ENCODE peak calls at places on chromosomes 7 and 10, in four cellular contexts. K is CD8-positive, alpha-beta memory T cell; O is psoas muscle; Z is esophagus muscularis mucosa. L is an unnamed sample.

GRCh38 chr10:119135517-119135890 is 30.0 kb downstream of the SFXN4 start:
- DNase-seq in K (no peak), O (no peak), Z (no peak), L (peak)

GRCh38 chr10:110304394-110304779 is 333 bp downstream of the SMNDC1 start:
- DNase-seq in K (no peak), O (no peak), Z (no peak), L (no peak)

GRCh38 chr7:124896001-124896400 is 33.6 kb downstream of the POT1 start:
- DNase-seq in K (no peak), O (no peak), Z (no peak), L (no peak)

GRCh38 chr10:124231188-124232135 is 138.1 kb upstream of the CHST15 start:
- DNase-seq in K (peak), O (no peak), Z (no peak), L (no peak)

GRCh38 chr7:4015371-4015770 is 666.7 kb upstream of the FOXK1 start:
- DNase-seq in K (no peak), O (no peak), Z (no peak), L (no peak)

GRCh38 chr7:56062382-56062781 is 1.7 kb upstream of the SUMF2 start:
- DNase-seq in K (no peak), O (no peak), Z (no peak), L (no peak)

GRCh38 chr7:330554-331230 is 40.7 kb downstream of the FOXL3 start:
- DNase-seq in K (no peak), O (peak), Z (no peak), L (no peak)

GRCh38 chr7:27933691-27934565 is 194.0 kb downstream of the TAX1BP1 start:
- DNase-seq in K (no peak), O (no peak), Z (no peak), L (no peak)

GRCh38 chr10:97737770-97738265 is 890 bp downstream of the ZFYVE27 start:
- DNase-seq in K (no peak), O (no peak), Z (no peak), L (no peak)

GRCh38 chr10:97736403-97736901 is 476 bp upstream of the ZFYVE27 start:
- DNase-seq in K (no peak), O (no peak), Z (no peak), L (no peak)

GRCh38 chr10:97740613-97741012 is 3.7 kb downstream of the ZFYVE27 start:
- DNase-seq in K (no peak), O (no peak), Z (no peak), L (no peak)

GRCh38 chr10:97736902-97737769 is at the start of gene ZFYVE27:
- DNase-seq in K (peak), O (peak), Z (peak), L (peak)

GRCh38 chr10:97738616-97739015 is 1.7 kb downstream of the ZFYVE27 start:
- DNase-seq in K (no peak), O (no peak), Z (no peak), L (no peak)
- H3K4me3 ChIP-seq in K (no peak), O (peak), Z (no peak), L (no peak)

GRCh38 chr10:103661198-103661950 is 167.9 kb downstream of the NEURL1 start:
- DNase-seq in K (peak), O (peak), Z (peak), L (no peak)

GRCh38 chr10:103660364-103661197 is 167.1 kb downstream of the NEURL1 start:
- DNase-seq in K (peak), O (peak), Z (no peak), L (no peak)

GRCh38 chr10:103661951-103662405 is 168.5 kb downstream of the NEURL1 start:
- DNase-seq in K (no peak), O (no peak), Z (no peak), L (no peak)

GRCh38 chr10:103658049-103658577 is 164.6 kb downstream of the NEURL1 start:
- DNase-seq in K (no peak), O (no peak), Z (no peak), L (no peak)

DNA sequence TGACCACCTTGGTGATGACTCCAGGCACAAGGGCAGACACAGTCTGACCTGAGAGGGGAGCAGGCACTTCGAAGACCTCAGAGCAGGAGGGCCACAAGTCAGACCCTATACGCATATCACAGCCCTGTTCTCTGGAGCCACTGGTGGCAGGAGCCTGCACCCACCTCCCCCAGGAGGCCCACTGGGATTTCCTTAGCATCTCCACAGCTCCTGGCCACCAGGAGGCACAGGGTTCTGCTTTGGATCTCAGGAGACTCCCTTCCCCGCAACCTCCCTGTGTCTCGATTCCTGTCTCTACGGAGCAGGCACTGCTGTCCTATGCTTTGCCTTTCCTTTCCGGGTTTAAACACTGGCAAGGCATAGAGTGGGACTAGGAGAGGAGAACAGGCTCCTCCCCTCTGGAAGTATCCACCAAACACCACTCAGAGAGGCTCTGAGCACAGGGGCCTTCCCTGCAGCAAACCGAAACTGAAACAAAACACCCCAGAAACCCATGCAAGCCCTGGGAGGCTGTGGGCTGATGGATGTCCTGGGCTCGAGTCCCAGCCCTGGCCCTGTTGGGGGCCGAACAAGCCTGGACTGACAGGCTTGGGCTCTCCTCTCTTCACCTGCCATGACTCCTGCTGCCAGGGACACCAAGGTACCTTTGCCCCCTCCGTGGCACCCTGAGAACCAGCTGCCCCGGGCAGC is 166.3 kb downstream of the NEURL1 start:
- DNase-seq in K (peak), O (no peak), Z (no peak), L (no peak)
- H3K4me3 ChIP-seq in K (peak), O (peak), Z (peak), L (peak)

DNA sequence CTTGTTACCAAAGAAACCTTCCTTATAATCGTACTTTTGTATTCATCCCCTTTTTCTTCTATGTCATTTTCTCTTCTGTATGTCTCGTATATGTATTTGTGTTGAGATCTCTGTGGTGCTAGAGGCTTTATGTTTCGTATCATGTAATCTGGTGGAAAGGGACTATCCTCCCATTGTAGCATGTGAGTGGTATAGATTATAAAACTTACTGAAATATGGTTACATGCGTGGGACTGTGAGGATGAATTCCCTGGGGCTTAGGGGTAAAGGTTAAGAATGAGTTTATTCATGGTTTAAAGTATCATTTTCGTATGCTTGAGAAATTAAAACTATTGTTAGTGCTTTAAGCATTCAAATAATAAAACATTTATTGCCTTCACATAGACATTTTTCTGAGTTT is 141.9 kb downstream of the ANKRD7 start:
- DNase-seq in K (no peak), O (no peak), Z (no peak), L (no peak)
- H3K4me3 ChIP-seq in K (no peak), O (no peak), Z (no peak), L (no peak)

GRCh38 chr10:90437452-90437851 is 420.4 kb downstream of the HTR7 start:
- DNase-seq in K (no peak), O (no peak), Z (no peak), L (no peak)

GRCh38 chr10:90435296-90435695 is 422.5 kb downstream of the HTR7 start:
- DNase-seq in K (no peak), O (no peak), Z (no peak), L (no peak)

GRCh38 chr10:90430186-90430585 is 427.7 kb downstream of the HTR7 start:
- DNase-seq in K (no peak), O (no peak), Z (no peak), L (no peak)

GRCh38 chr10:90432891-90433290 is 424.9 kb downstream of the HTR7 start:
- DNase-seq in K (no peak), O (no peak), Z (no peak), L (no peak)
- H3K4me3 ChIP-seq in K (no peak), O (no peak), Z (no peak), L (no peak)

L was measured in esophagus squamous epithelium.